ENCODE peak calls at places on chromosomes 1 and 21, in five cellular contexts. One of them, this sample, is unnamed.

GRCh38 chr1:30719406-30720270 is 3.7 kb downstream of the MATN1 start:
- DNase-seq in fibroblast of lung: peak
- DNase-seq in AG04450: no peak
- DNase-seq in cardiac muscle cell: no peak
- DNase-seq in GM12878: peak
- DNase-seq in this sample: no peak

GRCh38 chr1:26730695-26731094 is 34.9 kb downstream of the ARID1A start:
- DNase-seq in GM12878: no peak
- DNase-seq in AG04450: peak
- DNase-seq in cardiac muscle cell: no peak
- DNase-seq in fibroblast of lung: peak
- DNase-seq in this sample: no peak

GRCh38 chr1:220267630-220268029 is 4.6 kb downstream of the RAB3GAP2 start:
- DNase-seq in cardiac muscle cell: no peak
- DNase-seq in GM12878: no peak
- DNase-seq in fibroblast of lung: no peak
- DNase-seq in AG04450: no peak
- DNase-seq in this sample: no peak

GRCh38 chr1:87279201-87279860 is 49.3 kb upstream of the LMO4 start:
- DNase-seq in cardiac muscle cell: peak
- DNase-seq in GM12878: no peak
- DNase-seq in fibroblast of lung: peak
- DNase-seq in AG04450: no peak
- DNase-seq in this sample: no peak

GRCh38 chr1:3030663-3031381 is 9.6 kb downstream of the ACTRT2 start:
- DNase-seq in fibroblast of lung: no peak
- DNase-seq in cardiac muscle cell: no peak
- DNase-seq in AG04450: no peak
- DNase-seq in GM12878: no peak
- DNase-seq in this sample: no peak

GRCh38 chr1:39387452-39387851 is 104.0 kb upstream of the BMP8A start:
- DNase-seq in GM12878: no peak
- DNase-seq in cardiac muscle cell: peak
- DNase-seq in fibroblast of lung: peak
- DNase-seq in AG04450: peak
- DNase-seq in this sample: no peak

GRCh38 chr21:18991846-18992245 is 588.3 kb upstream of the TMPRSS15 start:
- DNase-seq in AG04450: no peak
- DNase-seq in fibroblast of lung: no peak
- DNase-seq in cardiac muscle cell: no peak
- DNase-seq in GM12878: no peak
- DNase-seq in this sample: no peak

GRCh38 chr1:25896266-25896665 is 10.0 kb downstream of the STMN1 start:
- DNase-seq in fibroblast of lung: peak
- DNase-seq in cardiac muscle cell: peak
- DNase-seq in GM12878: no peak
- DNase-seq in AG04450: no peak
- DNase-seq in this sample: no peak

GRCh38 chr1:22702671-22703070 is 8.0 kb upstream of the EPHB2 start:
- DNase-seq in GM12878: no peak
- DNase-seq in AG04450: no peak
- DNase-seq in fibroblast of lung: no peak
- DNase-seq in cardiac muscle cell: peak
- DNase-seq in this sample: no peak

GRCh38 chr1:237043846-237044636 is 2.1 kb downstream of the RYR2 start:
- DNase-seq in GM12878: no peak
- DNase-seq in cardiac muscle cell: no peak
- DNase-seq in AG04450: no peak
- DNase-seq in fibroblast of lung: no peak
- DNase-seq in this sample: no peak

GRCh38 chr1:53546409-53547155 is 87.4 kb downstream of the DMRTB1 start:
- DNase-seq in fibroblast of lung: no peak
- DNase-seq in cardiac muscle cell: no peak
- DNase-seq in AG04450: no peak
- DNase-seq in GM12878: no peak
- DNase-seq in this sample: no peak

GRCh38 chr21:33189237-33189636 is 40.5 kb upstream of the IFNAR2 start:
- DNase-seq in cardiac muscle cell: no peak
- DNase-seq in GM12878: no peak
- DNase-seq in AG04450: no peak
- DNase-seq in fibroblast of lung: no peak
- DNase-seq in this sample: no peak

GRCh38 chr1:2635271-2636010 is 2.6 kb upstream of the MMEL1 start:
- DNase-seq in AG04450: no peak
- DNase-seq in GM12878: no peak
- DNase-seq in cardiac muscle cell: no peak
- DNase-seq in fibroblast of lung: no peak
- DNase-seq in this sample: peak

GRCh38 chr21:44421901-44422840 is 33.1 kb upstream of the LRRC3 start:
- DNase-seq in cardiac muscle cell: no peak
- DNase-seq in AG04450: no peak
- DNase-seq in fibroblast of lung: no peak
- DNase-seq in GM12878: no peak
- DNase-seq in this sample: peak

GRCh38 chr21:33452362-33452761 is 27.4 kb downstream of the TMEM50B start:
- DNase-seq in AG04450: no peak
- DNase-seq in cardiac muscle cell: no peak
- DNase-seq in GM12878: no peak
- DNase-seq in fibroblast of lung: no peak
- DNase-seq in this sample: no peak

GRCh38 chr1:16232316-16232710 is 4.7 kb downstream of the CPLANE2 start:
- DNase-seq in fibroblast of lung: no peak
- DNase-seq in GM12878: no peak
- DNase-seq in AG04450: no peak
- DNase-seq in cardiac muscle cell: no peak
- DNase-seq in this sample: no peak

GRCh38 chr1:101293461-101294045 is 56.7 kb downstream of the S1PR1 start:
- DNase-seq in fibroblast of lung: peak
- DNase-seq in GM12878: peak
- DNase-seq in AG04450: no peak
- DNase-seq in cardiac muscle cell: peak
- DNase-seq in this sample: no peak

GRCh38 chr21:34221331-34222030 is 142.3 kb upstream of the KCNE2 start:
- DNase-seq in GM12878: no peak
- DNase-seq in cardiac muscle cell: no peak
- DNase-seq in fibroblast of lung: no peak
- DNase-seq in AG04450: no peak
- DNase-seq in this sample: no peak

GRCh38 chr1:106465666-106466065 is 590.8 kb upstream of the PRMT6 start:
- DNase-seq in AG04450: no peak
- DNase-seq in GM12878: no peak
- DNase-seq in fibroblast of lung: peak
- DNase-seq in cardiac muscle cell: no peak
- DNase-seq in this sample: no peak

GRCh38 chr1:159826436-159827101 is at the start of gene SLAMF8:
- DNase-seq in AG04450: no peak
- DNase-seq in cardiac muscle cell: peak
- DNase-seq in fibroblast of lung: no peak
- DNase-seq in GM12878: peak
- DNase-seq in this sample: peak

GRCh38 chr1:27689423-27690173 is 17.6 kb upstream of the IFI6 start:
- DNase-seq in AG04450: peak
- DNase-seq in fibroblast of lung: peak
- DNase-seq in cardiac muscle cell: peak
- DNase-seq in GM12878: peak
- DNase-seq in this sample: no peak

DNA sequence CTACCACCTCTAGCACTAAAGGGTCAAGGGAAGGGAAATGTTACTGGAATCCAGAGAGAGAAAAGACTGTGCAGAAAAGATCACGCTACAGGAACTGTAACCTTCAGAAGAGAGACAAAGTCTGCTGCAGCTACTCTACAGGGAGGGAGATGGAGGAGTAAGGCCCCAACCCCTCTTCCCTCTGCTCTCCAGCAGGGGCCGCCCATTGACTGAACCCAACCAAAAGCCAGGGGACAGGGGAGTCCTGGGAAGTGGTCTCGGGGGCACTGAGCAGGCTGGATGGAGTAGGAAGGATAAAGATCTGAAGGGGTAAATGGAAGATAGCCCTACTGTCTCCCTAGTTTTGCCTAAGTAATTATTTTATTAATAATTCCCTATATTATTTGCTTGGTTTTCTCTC is 72.8 kb upstream of the NR5A2 start:
- DNase-seq in fibroblast of lung: no peak
- DNase-seq in GM12878: no peak
- DNase-seq in cardiac muscle cell: no peak
- DNase-seq in AG04450: no peak
- DNase-seq in this sample: no peak
- TF ChIP-seq CTCF in fibroblast of lung: peak
- TF ChIP-seq CTCF in GM12878: peak
- TF ChIP-seq CTCF in cardiac muscle cell: peak
- TF ChIP-seq CTCF in AG04450: peak
- TF ChIP-seq CTCF in this sample: no peak

GRCh38 chr1:158007180-158007579 is 13.7 kb downstream of the KIRREL1 start:
- DNase-seq in fibroblast of lung: no peak
- DNase-seq in GM12878: no peak
- DNase-seq in cardiac muscle cell: no peak
- DNase-seq in AG04450: no peak
- DNase-seq in this sample: no peak

GRCh38 chr1:158005249-158005648 is 11.8 kb downstream of the KIRREL1 start:
- DNase-seq in GM12878: no peak
- DNase-seq in fibroblast of lung: no peak
- DNase-seq in AG04450: no peak
- DNase-seq in cardiac muscle cell: no peak
- DNase-seq in this sample: no peak

GRCh38 chr1:158002630-158003408 is 9.4 kb downstream of the KIRREL1 start:
- DNase-seq in cardiac muscle cell: peak
- DNase-seq in fibroblast of lung: peak
- DNase-seq in GM12878: no peak
- DNase-seq in AG04450: no peak
- DNase-seq in this sample: no peak

GRCh38 chr1:158002022-158002629 is 8.7 kb downstream of the KIRREL1 start:
- DNase-seq in GM12878: no peak
- DNase-seq in cardiac muscle cell: peak
- DNase-seq in fibroblast of lung: no peak
- DNase-seq in AG04450: no peak
- DNase-seq in this sample: no peak

GRCh38 chr1:158003409-158003805 is 10.0 kb downstream of the KIRREL1 start:
- DNase-seq in GM12878: no peak
- DNase-seq in AG04450: no peak
- DNase-seq in cardiac muscle cell: peak
- DNase-seq in fibroblast of lung: peak
- DNase-seq in this sample: no peak
- H3K27ac ChIP-seq in GM12878: no peak
- H3K27ac ChIP-seq in AG04450: peak
- H3K27ac ChIP-seq in cardiac muscle cell: peak
- H3K27ac ChIP-seq in fibroblast of lung: peak
- H3K27ac ChIP-seq in this sample: peak

GRCh38 chr1:29332204-29332603 is 95.9 kb downstream of the PTPRU start:
- DNase-seq in GM12878: no peak
- DNase-seq in AG04450: no peak
- DNase-seq in cardiac muscle cell: peak
- DNase-seq in fibroblast of lung: peak
- DNase-seq in this sample: no peak
- TF ChIP-seq CTCF in GM12878: peak
- TF ChIP-seq CTCF in AG04450: peak
- TF ChIP-seq CTCF in cardiac muscle cell: peak
- TF ChIP-seq CTCF in fibroblast of lung: peak
- TF ChIP-seq CTCF in this sample: no peak

DNA sequence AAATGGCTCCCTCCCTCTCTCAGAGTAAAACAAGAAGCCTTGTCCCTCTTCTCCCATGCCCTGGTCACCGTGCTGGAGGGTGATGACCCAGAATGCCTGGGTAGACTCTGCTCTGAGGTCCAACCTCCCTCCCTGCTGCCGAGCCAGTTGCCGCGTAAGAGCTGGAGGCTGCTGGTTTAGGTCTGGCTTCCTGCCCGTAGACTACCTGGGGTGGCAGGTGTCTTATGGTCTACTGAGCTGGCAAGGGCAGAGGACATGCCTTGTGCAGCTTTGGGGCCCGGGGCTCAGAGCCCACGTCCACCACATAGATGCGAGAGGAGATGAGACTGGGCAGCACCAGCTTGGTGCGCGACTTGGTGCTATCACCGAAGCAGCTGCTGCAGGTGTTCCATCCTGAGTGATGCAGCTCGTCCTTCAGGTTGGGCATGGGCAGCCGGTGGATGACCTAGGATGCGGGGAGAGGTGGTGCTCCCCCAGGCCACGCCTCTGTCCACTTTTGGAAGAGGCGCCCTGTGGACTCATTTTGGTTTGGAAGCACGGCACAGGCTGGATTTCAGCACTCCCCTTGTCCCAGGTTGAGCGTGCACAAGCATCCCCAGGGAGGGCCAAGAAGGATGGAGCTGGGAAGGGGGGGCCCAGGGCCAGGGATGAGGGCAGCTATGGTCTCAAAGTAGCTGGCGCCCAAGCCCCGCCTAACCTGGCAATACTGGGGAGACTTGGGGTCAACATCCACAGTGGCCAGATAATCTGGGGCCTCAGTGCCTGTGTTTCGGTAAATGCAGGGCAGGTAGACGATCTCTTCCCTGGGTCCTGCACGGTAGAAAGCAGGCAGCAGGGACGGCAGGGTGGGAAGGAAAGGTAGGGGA is 3.5 kb downstream of the SELENBP1 start:
- DNase-seq in fibroblast of lung: no peak
- DNase-seq in GM12878: no peak
- DNase-seq in cardiac muscle cell: no peak
- DNase-seq in AG04450: no peak
- DNase-seq in this sample: peak
- H3K27ac ChIP-seq in fibroblast of lung: no peak
- H3K27ac ChIP-seq in GM12878: no peak
- H3K27ac ChIP-seq in cardiac muscle cell: no peak
- H3K27ac ChIP-seq in AG04450: no peak
- H3K27ac ChIP-seq in this sample: no peak

DNA sequence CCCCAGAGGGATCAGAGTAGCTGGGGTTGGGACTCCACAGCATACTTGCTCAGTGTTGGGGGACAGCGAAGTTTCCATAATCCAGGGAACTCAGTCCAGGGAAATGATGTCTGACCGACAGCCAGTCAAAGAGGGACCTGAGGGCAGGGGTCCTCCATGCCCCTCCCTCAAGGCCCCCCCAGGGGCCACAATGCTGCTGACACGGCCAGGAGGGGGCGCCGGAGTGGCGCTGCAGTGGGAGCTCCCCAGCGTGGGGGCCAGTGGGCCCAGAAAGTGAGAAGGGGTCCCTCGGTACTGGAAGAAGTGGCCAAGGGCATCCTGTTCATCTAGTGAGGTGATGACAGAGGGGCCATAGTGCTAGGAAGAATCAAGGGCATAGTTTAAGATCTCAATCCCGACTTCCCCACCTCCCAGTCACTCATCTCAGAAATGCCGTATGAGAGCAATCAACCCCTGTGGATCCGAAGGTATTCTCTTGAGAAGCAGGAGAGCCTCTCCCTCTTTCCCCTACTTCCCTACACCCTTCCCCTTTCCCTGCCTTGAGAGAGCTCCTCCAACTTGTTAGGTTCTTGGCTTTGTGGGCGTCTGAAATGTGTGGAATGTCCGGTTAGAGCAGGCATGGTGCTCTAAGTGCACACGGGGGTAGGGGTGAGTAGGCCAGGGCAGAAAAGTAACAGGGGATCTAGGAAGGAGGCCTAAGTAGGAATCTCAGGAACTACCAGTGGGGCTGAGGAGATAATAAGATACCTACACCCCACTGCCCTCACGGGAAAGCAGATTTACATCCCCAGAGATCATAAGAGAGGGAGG is 4.1 kb downstream of the NUDT17 start:
- DNase-seq in AG04450: no peak
- DNase-seq in cardiac muscle cell: peak
- DNase-seq in GM12878: no peak
- DNase-seq in fibroblast of lung: peak
- DNase-seq in this sample: no peak
- TF ChIP-seq CTCF in AG04450: peak
- TF ChIP-seq CTCF in cardiac muscle cell: peak
- TF ChIP-seq CTCF in GM12878: peak
- TF ChIP-seq CTCF in fibroblast of lung: peak
- TF ChIP-seq CTCF in this sample: peak

This sample was measured in ascending aorta.